ENCODE peak calls at places on chromosomes 16 and 17, in nine cellular contexts. R, A, F, P, O, S, X, Z and H are unnamed samples.

GRCh38 chr16:27743963-27744362 is 194.0 kb downstream of the KATNIP start:
- DNase-seq in O (no peak), Z (no peak), P (no peak), A (no peak), S (no peak), F (no peak), R (no peak), X (no peak), H (no peak)

GRCh38 chr17:83176956-83177583 is 97.7 kb downstream of the METRNL start:
- DNase-seq in R (no peak), O (no peak), S (peak; percentile 8), X (no peak), F (no peak), A (no peak), Z (no peak), P (peak; percentile 1), H (no peak)

GRCh38 chr16:8679156-8679555 is 4.7 kb downstream of the ABAT start:
- DNase-seq in P (no peak), R (no peak), X (no peak), Z (no peak), O (peak; percentile 1), A (peak; percentile 50), F (no peak), S (no peak), H (peak; percentile 9)

GRCh38 chr16:87278191-87279093 is 38.8 kb downstream of the C16orf95 start:
- DNase-seq in R (peak; percentile 91), X (peak; percentile 33), F (peak; percentile 78), S (peak; percentile 76), A (peak; percentile 79), O (peak; percentile 84), Z (peak; percentile 78), P (peak; percentile 30), H (peak; percentile 88)

GRCh38 chr17:75338335-75338734 is 49.1 kb upstream of the SLC25A19 start:
- DNase-seq in Z (no peak), R (no peak), X (no peak), A (no peak), F (no peak), O (no peak), P (no peak), S (no peak), H (peak; percentile 57)

GRCh38 chr16:30491744-30492308 is 19.3 kb downstream of the ITGAL start:
- DNase-seq in R (no peak), X (no peak), Z (no peak), F (peak; percentile 80), P (no peak), O (no peak), A (peak; percentile 86), S (no peak), H (peak; percentile 75)

GRCh38 chr16:82282662-82283061 is 112.6 kb upstream of the MPHOSPH6 start:
- DNase-seq in A (no peak), X (no peak), O (no peak), Z (no peak), S (no peak), P (no peak), R (no peak), F (no peak), H (no peak)

GRCh38 chr16:11213373-11213772 is 42.6 kb downstream of the SOCS1 start:
- DNase-seq in F (no peak), P (no peak), X (no peak), O (peak; percentile 61), A (no peak), S (no peak), Z (no peak), R (no peak), H (no peak)

GRCh38 chr17:39742856-39743436 is 5.2 kb downstream of the GRB7 start:
- DNase-seq in P (no peak), X (no peak), O (peak; percentile 54), R (peak; percentile 9), A (no peak), F (no peak), Z (no peak), S (no peak), H (no peak)

GRCh38 chr17:16328997-16329396 is 24.3 kb downstream of the CENPV start:
- DNase-seq in Z (no peak), R (no peak), S (no peak), O (no peak), A (no peak), X (no peak), P (no peak), F (no peak), H (peak; percentile 10)

GRCh38 chr17:1629647-1630310 is 1.1 kb upstream of the SLC43A2 start:
- DNase-seq in X (no peak), O (peak; percentile 96), Z (peak; percentile 51), F (peak; percentile 73), R (peak; percentile 78), P (peak; percentile 85), A (peak; percentile 75), S (no peak), H (peak; percentile 64)

GRCh38 chr16:24583494-24583893 is 44.1 kb downstream of the RBBP6 start:
- DNase-seq in O (no peak), R (no peak), A (no peak), Z (no peak), P (no peak), S (no peak), F (no peak), X (no peak), H (no peak)

GRCh38 chr17:28759296-28759865 is 15.6 kb downstream of the TRAF4 start:
- DNase-seq in P (no peak), X (no peak), S (no peak), O (peak; percentile 68), A (no peak), R (no peak), F (no peak), Z (no peak), H (no peak)

GRCh38 chr16:6602401-6602800 is 730.2 kb upstream of the RBFOX1 start:
- DNase-seq in R (no peak), F (no peak), P (no peak), A (no peak), Z (no peak), X (no peak), S (no peak), O (no peak), H (no peak)

GRCh38 chr16:49596119-49596518 is 222.5 kb downstream of the C16orf78 start:
- DNase-seq in P (no peak), A (no peak), O (no peak), S (no peak), Z (no peak), R (no peak), X (no peak), F (no peak), H (no peak)

GRCh38 chr16:53636978-53637377 is 66.7 kb downstream of the RPGRIP1L start:
- DNase-seq in P (no peak), Z (no peak), X (no peak), R (no peak), O (no peak), F (no peak), A (no peak), S (no peak), H (no peak)

GRCh38 chr16:53629151-53629550 is 74.5 kb downstream of the RPGRIP1L start:
- DNase-seq in F (no peak), X (no peak), Z (no peak), S (no peak), A (no peak), O (no peak), R (no peak), P (no peak), H (no peak)

GRCh38 chr16:53629607-53630312 is 73.9 kb downstream of the RPGRIP1L start:
- DNase-seq in Z (no peak), P (no peak), O (no peak), S (no peak), A (no peak), X (no peak), R (no peak), F (no peak), H (no peak)

GRCh38 chr16:53631236-53631635 is 72.4 kb downstream of the RPGRIP1L start:
- DNase-seq in P (no peak), R (no peak), X (no peak), Z (no peak), F (no peak), S (no peak), O (no peak), A (no peak), H (no peak)

GRCh38 chr16:53632526-53632925 is 71.1 kb downstream of the RPGRIP1L start:
- DNase-seq in F (no peak), O (no peak), A (no peak), Z (no peak), R (no peak), P (no peak), X (no peak), S (no peak), H (no peak)
- H3K27ac ChIP-seq in F (no peak overlapping the region), O (no peak overlapping the region), A (no peak overlapping the region), Z (no peak overlapping the region), R (no peak overlapping the region), P (no peak overlapping the region), X (no peak overlapping the region), S (no peak overlapping the region), H (no peak overlapping the region)

DNA sequence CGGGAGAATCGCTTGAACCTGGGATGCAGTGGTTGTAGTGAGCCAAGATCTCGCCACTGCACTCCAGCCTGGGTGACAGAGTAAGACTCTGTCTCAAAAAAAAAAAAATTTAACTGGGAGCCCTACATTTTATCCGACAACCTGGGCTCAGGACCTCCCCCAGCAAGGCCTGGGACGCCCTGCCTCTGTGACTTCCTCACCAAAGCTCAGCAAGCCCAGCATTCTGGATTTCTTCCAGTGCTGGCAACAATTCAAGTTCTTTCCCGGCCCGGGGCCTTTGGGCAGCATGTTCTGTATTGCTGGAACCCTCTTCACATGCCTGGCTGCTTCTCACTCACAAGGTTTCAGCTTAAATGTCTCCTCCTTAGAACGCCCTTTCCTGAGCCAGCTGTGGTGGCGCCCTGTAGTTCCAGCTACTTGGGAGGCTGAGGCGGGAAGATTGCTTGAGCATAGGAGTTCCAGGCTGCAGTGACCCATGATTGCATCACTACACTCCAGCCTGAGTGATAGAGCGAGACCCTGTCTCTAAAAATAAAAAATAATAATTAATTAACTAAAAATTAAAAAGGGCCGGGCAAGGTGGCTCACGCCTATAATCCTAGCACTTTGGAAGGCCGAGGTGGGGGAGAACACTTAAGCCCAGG is 15.9 kb upstream of the MEIOB start:
- DNase-seq in A (no peak), X (no peak), Z (no peak), P (no peak), S (no peak), R (no peak), O (peak; percentile 20), F (no peak), H (no peak)
- H3K4me1 ChIP-seq in A (peaks cover 2% of the 10 kb centered on the region), X (no peaks in the 10 kb centered on the region), Z (no peaks in the 10 kb centered on the region), P (no peaks in the 10 kb centered on the region), S (no peaks in the 10 kb centered on the region), R (no peaks in the 10 kb centered on the region), O (no peaks in the 10 kb centered on the region), F (peaks cover 12% of the 10 kb centered on the region), H (no peaks in the 10 kb centered on the region)

GRCh38 chr17:409848-410673 is 57.5 kb upstream of the RPH3AL start:
- DNase-seq in Z (peak; percentile 99), X (peak; percentile 99), R (peak; percentile 100), A (peak; percentile 100), S (peak; percentile 100), F (peak; percentile 100), P (peak; percentile 99), O (peak; percentile 99), H (peak; percentile 100)
- H3K27ac ChIP-seq in Z (peak overlapping the region; percentile 86), X (no peak overlapping the region), R (peak overlapping the region; percentile 77), A (no peak overlapping the region), S (peak overlapping the region; percentile 83), F (peak overlapping the region; percentile 90), P (peak overlapping the region; percentile 72), O (peak overlapping the region; percentile 82), H (peak overlapping the region; percentile 68)

DNA sequence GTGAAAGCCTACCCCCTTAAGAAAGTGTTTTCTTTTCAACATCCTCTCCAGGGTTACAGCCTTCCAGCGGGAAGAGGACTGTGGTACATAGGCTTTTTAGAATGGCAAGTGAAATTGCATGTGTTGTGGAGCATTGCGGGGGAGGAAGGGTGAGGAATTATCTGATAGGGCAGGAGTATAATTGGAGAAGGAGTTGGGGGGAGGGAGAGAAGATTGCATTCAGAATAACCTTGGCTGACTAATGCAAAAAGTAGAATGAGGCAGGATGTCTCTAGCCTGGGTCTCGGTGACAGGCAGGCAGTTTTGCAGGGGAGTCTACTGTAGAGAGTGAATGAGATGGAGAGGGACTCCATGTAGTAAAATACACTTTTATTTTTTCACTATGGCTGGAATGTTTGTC is 2.4 kb upstream of the CDH8 start:
- DNase-seq in A (no peak), P (no peak), S (no peak), X (no peak), F (no peak), O (no peak), R (no peak), Z (no peak), H (no peak)
- H3K4me1 ChIP-seq in A (no peaks in the 10 kb centered on the region), P (no peaks in the 10 kb centered on the region), S (no peaks in the 10 kb centered on the region), X (no peaks in the 10 kb centered on the region), F (peaks cover 7% of the 10 kb centered on the region), O (peaks cover 15% of the 10 kb centered on the region), R (no peaks in the 10 kb centered on the region), Z (peaks cover 22% of the 10 kb centered on the region), H (no peaks in the 10 kb centered on the region)